ENCODE peak calls at places on chromosomes 2 and 18, in eight cellular contexts. I is Peyer's patch, T is adipocyte, Y is epithelial cell of proximal tubule, G is cardiac muscle cell, O is AG10803, H is Karpas-422, D is GM23248. R is an unnamed sample.

GRCh38 chr2:28164280-28164801 is 228.3 kb upstream of the FOSL2 start:
- DNase-seq in O (peak), Y (no peak), T (peak), G (peak), D (no peak), H (no peak), I (no peak), R (peak)

GRCh38 chr2:129281761-129282160 is 697.7 kb upstream of the RAB6C start:
- DNase-seq in Y (no peak), H (no peak), I (no peak), D (no peak), T (no peak), O (no peak), G (no peak), R (no peak)

GRCh38 chr2:201546576-201546975 is 95.0 kb downstream of the STRADB start:
- DNase-seq in T (peak), O (peak), H (no peak), Y (no peak), I (no peak), G (peak), D (peak), R (peak)

GRCh38 chr2:81645750-81646301 is 1341.3 kb upstream of the LRRTM1 start:
- DNase-seq in D (no peak), Y (peak), G (no peak), O (no peak), I (no peak), T (no peak), H (no peak), R (no peak)

GRCh38 chr2:51220080-51220479 is 188.1 kb upstream of the NRXN1 start:
- DNase-seq in I (no peak), G (no peak), D (no peak), T (no peak), H (no peak), O (no peak), Y (no peak), R (no peak)

GRCh38 chr2:20050712-20051517 is 513 bp downstream of the LAPTM4A start:
- DNase-seq in Y (no peak), O (peak), G (peak), I (peak), T (peak), D (peak), H (peak), R (peak)

GRCh38 chr2:19580830-19581229 is 222.4 kb upstream of the OSR1 start:
- DNase-seq in G (peak), O (no peak), D (no peak), Y (peak), I (no peak), H (no peak), T (peak), R (peak)

GRCh38 chr2:70615222-70615621 is 61.6 kb upstream of the TGFA start:
- DNase-seq in T (no peak), D (no peak), I (no peak), O (no peak), G (no peak), Y (no peak), H (no peak), R (no peak)

GRCh38 chr2:74373189-74373588 is 6.9 kb downstream of the DCTN1 start:
- DNase-seq in D (peak), G (peak), H (no peak), O (peak), I (peak), Y (no peak), T (no peak), R (peak)

GRCh38 chr2:145752091-145752806 is 1232.3 kb upstream of the ZEB2 start:
- DNase-seq in H (peak), Y (peak), D (peak), G (peak), I (no peak), T (peak), O (peak), R (peak)

GRCh38 chr18:74373428-74373827 is 57.8 kb downstream of the C18orf63 start:
- DNase-seq in I (no peak), T (no peak), H (no peak), O (no peak), G (no peak), Y (no peak), D (no peak), R (no peak)

GRCh38 chr2:190466819-190467444 is 58.8 kb downstream of the MFSD6 start:
- DNase-seq in G (no peak), O (no peak), D (peak), I (no peak), T (no peak), H (peak), Y (no peak), R (no peak)

GRCh38 chr2:143742631-143743030 is 613.4 kb downstream of the ARHGAP15 start:
- DNase-seq in Y (no peak), D (peak), I (no peak), H (no peak), T (peak), O (peak), G (no peak), R (no peak)

GRCh38 chr18:77093584-77093983 is 39.0 kb downstream of the MBP start:
- DNase-seq in O (no peak), D (no peak), G (no peak), T (no peak), Y (no peak), H (no peak), I (no peak), R (peak)

GRCh38 chr18:14900435-14900834 is 152.5 kb downstream of the ANKRD30B start:
- DNase-seq in H (no peak), Y (no peak), O (no peak), T (no peak), D (no peak), I (no peak), G (no peak), R (no peak)

GRCh38 chr2:36287363-36288275 is 68.0 kb upstream of the CRIM1 start:
- DNase-seq in H (no peak), T (peak), O (no peak), Y (no peak), D (peak), I (no peak), G (peak), R (peak)

GRCh38 chr2:191318729-191319078 is 73.5 kb downstream of the MYO1B start:
- DNase-seq in Y (no peak), D (peak), G (peak), H (no peak), O (peak), I (peak), T (peak), R (peak)

GRCh38 chr2:28636491-28636890 is 115.1 kb upstream of the PPP1CB start:
- DNase-seq in D (no peak), O (no peak), Y (no peak), G (no peak), T (no peak), I (no peak), H (no peak), R (no peak)

GRCh38 chr2:227921648-227922047 is 50.2 kb downstream of the DAW1 start:
- DNase-seq in D (no peak), Y (no peak), I (no peak), H (no peak), O (no peak), G (no peak), T (no peak), R (no peak)

DNA sequence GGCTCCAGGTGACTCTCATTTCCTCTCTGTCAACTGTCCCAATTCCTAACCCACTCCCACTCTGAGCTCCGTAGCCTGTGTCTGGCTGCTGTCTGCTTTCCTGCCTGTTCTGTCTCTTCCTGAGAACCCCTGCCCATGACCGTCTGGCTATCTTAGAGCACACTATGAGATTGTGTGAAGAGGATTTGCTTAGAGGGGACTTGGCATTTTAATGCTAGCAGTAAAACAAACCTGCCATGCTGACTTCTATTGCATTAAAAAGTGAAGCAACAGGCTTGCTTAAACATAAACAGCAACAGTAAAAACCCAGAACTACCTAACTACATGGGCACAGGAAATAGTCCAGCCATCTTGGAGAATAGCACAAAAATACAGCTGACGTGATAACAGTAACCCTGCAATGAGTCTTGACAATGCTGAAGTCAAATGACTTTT is 234.8 kb downstream of the PRKCE start:
- DNase-seq in Y (no peak), O (no peak), T (no peak), H (peak), G (no peak), I (no peak), D (no peak), R (peak)
- H3K4me3 ChIP-seq in Y (no peak), O (no peak), T (no peak), H (no peak), G (no peak), I (no peak), D (no peak), R (no peak)

DNA sequence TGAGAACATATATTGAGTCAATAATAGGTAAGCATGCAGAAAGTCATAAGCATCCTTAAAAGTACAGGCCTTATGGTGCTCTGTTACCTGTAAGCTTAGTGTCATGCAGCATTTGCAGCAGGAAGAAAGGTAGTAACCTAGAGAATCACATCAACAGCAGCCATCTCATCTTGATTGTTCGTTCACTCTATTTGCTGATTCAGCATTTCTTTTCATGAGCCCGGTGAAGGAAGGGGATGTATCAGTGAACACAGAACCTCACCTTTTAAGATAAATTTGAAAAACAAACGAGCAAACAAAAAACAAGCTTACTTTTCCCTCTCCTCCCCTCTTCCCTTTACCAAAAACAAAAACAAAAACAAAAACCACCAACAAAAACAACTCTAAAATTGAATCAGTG is 89.9 kb downstream of the MIB1 start:
- DNase-seq in D (no peak), Y (no peak), H (no peak), T (no peak), I (no peak), O (no peak), G (no peak), R (no peak)
- H3K4me3 ChIP-seq in D (no peak), Y (no peak), H (no peak), T (no peak), I (no peak), O (no peak), G (peak), R (no peak)

DNA sequence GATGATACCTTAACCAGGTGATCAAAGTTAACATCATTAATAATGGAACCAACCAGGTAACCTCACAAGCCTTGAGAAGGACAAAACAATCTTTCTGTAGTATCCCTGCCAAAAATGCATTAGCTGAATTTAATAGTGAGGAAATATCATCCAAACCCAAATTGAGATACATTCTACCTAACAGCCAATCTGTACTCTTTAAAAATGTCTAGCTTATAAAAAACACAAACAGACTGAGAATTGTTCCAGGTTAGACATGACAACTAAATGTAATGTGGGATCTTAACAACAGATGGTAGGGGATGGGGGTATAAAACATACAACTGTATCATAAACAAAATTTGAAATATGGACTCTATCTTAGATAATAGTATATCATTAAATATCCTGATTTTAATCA is 1.9 kb downstream of the FANCL start:
- DNase-seq in Y (no peak), D (no peak), H (no peak), G (no peak), I (no peak), T (no peak), O (no peak), R (no peak)
- H3K4me3 ChIP-seq in Y (no peak), D (no peak), H (peak), G (no peak), I (no peak), T (no peak), O (no peak), R (no peak)

GRCh38 chr18:63551769-63552168 is 9.6 kb downstream of the SERPINB12 start:
- DNase-seq in G (no peak), T (no peak), I (no peak), H (no peak), O (no peak), Y (no peak), D (no peak), R (no peak)
- H3K4me3 ChIP-seq in G (no peak), T (no peak), I (no peak), H (no peak), O (no peak), Y (no peak), D (no peak), R (no peak)

DNA sequence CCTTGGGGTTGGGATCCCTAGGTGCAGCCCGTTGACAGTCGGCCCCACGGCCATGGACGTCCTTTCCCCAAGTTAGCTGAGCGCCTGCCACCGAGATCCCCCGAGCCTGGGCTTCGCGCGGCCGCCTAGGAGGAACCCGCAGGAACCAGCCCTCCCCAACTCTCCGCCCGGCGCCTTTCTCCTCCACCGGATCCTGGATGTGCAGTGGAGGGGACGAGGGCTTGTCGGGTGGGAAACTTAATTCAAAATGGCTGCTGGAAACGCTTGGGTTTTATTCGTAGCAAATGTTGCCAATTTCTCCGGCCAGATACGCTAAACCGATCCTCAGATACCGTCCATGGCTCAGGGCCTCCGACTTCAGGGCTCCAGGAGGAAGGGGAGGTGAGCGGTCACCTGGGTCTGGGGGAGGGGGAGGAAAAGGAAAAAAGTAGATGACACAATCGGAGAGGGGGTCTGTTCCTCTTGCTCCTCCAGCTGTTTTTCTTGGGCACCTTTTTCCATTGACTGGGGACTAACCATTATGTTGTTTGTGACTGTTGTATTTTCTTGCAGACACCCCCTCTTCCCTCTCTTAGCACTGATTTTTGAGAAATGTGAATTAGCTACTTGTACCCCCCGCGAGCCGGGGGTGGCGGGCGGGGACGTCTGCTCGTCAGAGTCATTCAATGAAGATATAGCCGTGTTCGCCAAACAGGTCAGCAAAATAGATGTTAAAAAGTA is 4.5 kb downstream of the MEIS1 start:
- DNase-seq in I (peak), D (peak), O (no peak), G (peak), H (no peak), T (no peak), Y (no peak), R (peak)
- H3K4me3 ChIP-seq in I (peak), D (peak), O (peak), G (peak), H (no peak), T (peak), Y (peak), R (peak)